ENCODE peak calls at places on chromosomes 4 and X, in four cellular contexts. D is K562, G is HepG2, X is GM12878. C is an unnamed sample.

GRCh38 chrX:106802388-106803275 is at the start of gene TBC1D8B:
- DNase-seq in D (peak; percentile 16), G (peak; percentile 89), X (peak; percentile 50), C (peak; percentile 70)

GRCh38 chrX:150507251-150507856 is 61.1 kb upstream of the MTM1 start:
- DNase-seq in D (no peak), G (no peak), X (no peak), C (peak; percentile 35)

GRCh38 chrX:132664273-132664672 is 175.4 kb upstream of the MBNL3 start:
- DNase-seq in D (no peak), G (no peak), X (no peak), C (no peak)

GRCh38 chr4:6356076-6356560 is 86.5 kb downstream of the WFS1 start:
- DNase-seq in D (no peak), G (no peak), X (no peak), C (no peak)

GRCh38 chrX:71556026-71556425 is 22.2 kb upstream of the GCNA start:
- DNase-seq in D (no peak), G (no peak), X (no peak), C (no peak)

GRCh38 chrX:13598877-13599276 is 29.5 kb downstream of the EGFL6 start:
- DNase-seq in D (peak; percentile 12), G (no peak), X (no peak), C (peak; percentile 11)

GRCh38 chrX:67545772-67546495 is 2.1 kb downstream of the AR start:
- DNase-seq in D (no peak), G (no peak), X (no peak), C (peak; percentile 28)

GRCh38 chrX:53223955-53224859 is 800 bp downstream of the KDM5C start:
- DNase-seq in D (peak; percentile 46), G (peak; percentile 13), X (no peak), C (peak; percentile 19)

GRCh38 chr4:48138936-48139335 is 4.9 kb upstream of the TXK start:
- DNase-seq in D (no peak), G (no peak), X (peak; percentile 53), C (no peak)

GRCh38 chr4:142413516-142413915 is 432.6 kb downstream of the INPP4B start:
- DNase-seq in D (no peak), G (no peak), X (no peak), C (no peak)

GRCh38 chrX:49230500-49231232 is 2.5 kb downstream of the CACNA1F start:
- DNase-seq in D (peak; percentile 88), G (peak; percentile 9), X (no peak), C (peak; percentile 82)

GRCh38 chr4:39576268-39576667 is 49.0 kb upstream of the UGDH start:
- DNase-seq in D (no peak), G (no peak), X (no peak), C (no peak)

GRCh38 chr4:144645102-144645469 is 870 bp upstream of the HHIP start:
- DNase-seq in D (no peak), G (no peak), X (no peak), C (peak; percentile 19)

GRCh38 chrX:68876731-68877130 is 47.9 kb downstream of the EFNB1 start:
- DNase-seq in D (no peak), G (no peak), X (no peak), C (no peak)

GRCh38 chrX:71160475-71160874 is 15.8 kb downstream of the NLGN3 start:
- DNase-seq in D (no peak), G (no peak), X (no peak), C (no peak)

GRCh38 chr4:175953960-175954521 is 111.6 kb upstream of the WDR17 start:
- DNase-seq in D (no peak), G (no peak), X (no peak), C (no peak)

GRCh38 chr4:57037982-57038604 is 59.4 kb downstream of the POLR2B start:
- DNase-seq in D (peak; percentile 62), G (peak; percentile 34), X (no peak), C (peak; percentile 85)

GRCh38 chr4:131296192-131296591 is 1852.9 kb upstream of the PCDH10 start:
- DNase-seq in D (no peak), G (no peak), X (no peak), C (no peak)

GRCh38 chrX:13473666-13474516 is 95.5 kb upstream of the EGFL6 start:
- DNase-seq in D (no peak), G (no peak), X (peak; percentile 52), C (no peak)

GRCh38 chr4:7044415-7044930 is 1.3 kb downstream of the TADA2B start:
- DNase-seq in D (no peak), G (no peak), X (no peak), C (no peak)

GRCh38 chrX:124395145-124395858 is 48.9 kb downstream of the SH2D1A start:
- DNase-seq in D (no peak), G (no peak), X (no peak), C (no peak)

GRCh38 chr4:24405356-24405755 is 179.0 kb downstream of the DHX15 start:
- DNase-seq in D (no peak), G (no peak), X (no peak), C (no peak)

GRCh38 chrX:78199851-78200250 is 60.4 kb upstream of the TAF9B start:
- DNase-seq in D (peak; percentile 50), G (peak; percentile 31), X (no peak), C (no peak)

GRCh38 chr4:185734214-185734613 is 77.8 kb downstream of the SORBS2 start:
- DNase-seq in D (no peak), G (no peak), X (peak; percentile 79), C (no peak)

GRCh38 chr4:70836081-70836480 is 3.6 kb downstream of the GRSF1 start:
- DNase-seq in D (no peak), G (no peak), X (no peak), C (no peak)

GRCh38 chr4:80232707-80233370 is 33.6 kb upstream of the FGF5 start:
- DNase-seq in D (no peak), G (no peak), X (no peak), C (no peak)

GRCh38 chr4:140238353-140239041 is 84.5 kb upstream of the MAML3 start:
- DNase-seq in D (no peak), G (no peak), X (no peak), C (peak; percentile 49)

GRCh38 chr4:154743683-154744340 is at the start of gene LRAT:
- DNase-seq in D (peak; percentile 50), G (no peak), X (no peak), C (peak; percentile 90)
- TF ChIP-seq SP1 in D (no peak), G (no peak), X (no peak), C (peak; percentile 81)

DNA sequence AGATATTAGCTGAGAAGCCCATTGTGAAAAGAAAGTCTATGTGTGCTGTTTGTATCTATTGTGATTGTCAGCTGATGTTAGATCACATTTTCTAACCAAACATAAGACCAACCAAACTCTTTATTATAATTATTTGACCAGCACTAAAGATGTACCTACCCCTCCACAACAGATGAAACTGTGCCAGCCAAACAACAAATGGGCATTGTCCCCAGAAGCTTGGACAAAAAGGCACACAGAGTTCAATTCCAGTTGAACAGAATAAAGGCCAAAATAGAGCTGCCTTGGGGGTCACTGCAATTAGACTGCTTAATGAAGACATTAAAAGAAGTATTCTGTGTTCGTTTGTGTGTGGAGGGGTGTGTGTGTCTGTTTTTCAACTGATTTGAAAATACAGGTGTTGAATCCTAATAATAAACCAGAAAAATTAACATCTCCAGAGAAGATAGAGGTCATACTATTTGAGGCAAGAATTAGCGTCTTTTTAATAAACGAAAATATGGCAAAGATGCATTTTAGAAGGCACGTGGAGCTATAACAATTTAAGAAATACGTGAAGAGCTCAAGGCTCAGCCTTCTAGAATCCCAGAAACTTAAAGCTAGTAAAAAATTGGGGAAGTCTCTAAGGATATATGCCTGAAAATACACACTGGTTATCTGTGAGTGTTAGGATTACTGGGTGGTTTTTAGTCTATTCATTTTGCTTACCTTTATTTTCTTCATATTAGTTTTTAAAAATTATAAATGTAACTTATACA is 2.2 kb downstream of the SPP1 start:
- DNase-seq in D (no peak), G (no peak), X (no peak), C (no peak)
- TF ChIP-seq ETV6 in D (no peak), G (no peak), X (no peak), C (no peak)

DNA sequence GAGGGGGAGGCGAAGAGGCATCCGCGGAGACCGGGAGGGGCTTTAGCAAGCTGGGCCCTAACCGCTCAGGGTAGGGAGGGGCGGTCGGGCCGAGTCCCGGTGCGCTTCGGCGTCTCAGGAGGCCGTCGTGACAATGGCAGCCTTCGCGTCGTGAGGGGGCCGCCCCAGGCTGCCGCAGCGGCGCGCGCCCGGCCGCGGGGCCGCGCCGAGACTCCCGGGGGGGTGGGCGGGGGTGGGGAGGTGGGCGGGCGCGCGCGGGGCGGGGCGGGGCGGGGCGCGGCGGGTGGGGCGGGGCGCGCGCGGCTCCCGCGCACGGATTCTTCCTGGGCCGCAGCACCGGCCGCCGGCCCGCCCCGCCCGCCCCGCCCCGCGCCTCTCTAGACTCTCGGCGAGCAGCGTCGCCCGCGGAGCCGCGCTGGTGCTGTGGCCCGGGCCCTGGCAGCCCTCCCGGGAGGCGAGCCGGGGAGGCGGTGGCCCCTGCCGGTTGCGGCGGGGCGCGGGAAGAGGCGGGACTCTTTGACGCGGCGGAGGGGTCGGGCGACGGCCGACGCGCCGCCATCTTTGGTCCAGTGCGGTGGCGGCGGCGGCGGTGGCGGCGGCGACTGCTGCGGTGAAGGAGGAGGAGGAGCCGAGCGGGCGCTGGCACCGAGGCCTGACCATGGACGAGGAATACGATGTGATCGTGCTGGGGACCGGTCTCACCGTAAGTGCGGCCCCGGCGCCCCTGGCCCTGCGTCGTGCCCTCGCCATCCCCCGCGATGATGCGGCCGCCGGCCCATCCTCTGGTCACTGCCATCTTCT is at the start of gene GDI1:
- DNase-seq in D (peak; percentile 85), G (no peak), X (no peak), C (peak; percentile 53)
- TF ChIP-seq SP1 in D (no peak), G (no peak), X (no peak), C (peak; percentile 66)

GRCh38 chrX:9286234-9286633 is 178.6 kb upstream of the TBL1X start:
- DNase-seq in D (no peak), G (no peak), X (no peak), C (no peak)

GRCh38 chrX:9282325-9282724 is 182.5 kb upstream of the TBL1X start:
- DNase-seq in D (no peak), G (no peak), X (no peak), C (no peak)

DNA sequence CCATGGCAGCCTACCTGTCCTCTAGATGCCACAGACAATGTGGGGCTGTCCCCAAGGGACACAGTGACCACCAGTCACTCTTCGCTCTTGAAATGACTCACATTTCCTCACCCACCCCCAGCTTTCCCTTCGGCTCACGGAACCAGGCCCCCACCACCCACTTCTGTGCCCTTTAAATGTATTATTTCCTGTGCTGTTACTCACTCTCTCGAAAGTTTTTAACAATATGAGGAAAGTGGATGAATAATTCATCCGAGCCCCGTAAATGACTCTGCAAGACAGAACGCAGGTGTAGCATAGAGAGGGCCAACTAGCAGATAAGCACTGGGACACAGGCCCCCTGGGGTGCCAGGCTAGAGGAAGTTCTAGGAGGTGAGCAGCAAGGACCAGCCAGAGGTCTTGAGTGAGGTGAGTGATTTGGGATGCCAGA is 179.5 kb upstream of the TBL1X start:
- DNase-seq in D (no peak), G (no peak), X (no peak), C (no peak)
- TF ChIP-seq ETV6 in D (no peak), G (no peak), X (peak; percentile 80), C (no peak)

DNA sequence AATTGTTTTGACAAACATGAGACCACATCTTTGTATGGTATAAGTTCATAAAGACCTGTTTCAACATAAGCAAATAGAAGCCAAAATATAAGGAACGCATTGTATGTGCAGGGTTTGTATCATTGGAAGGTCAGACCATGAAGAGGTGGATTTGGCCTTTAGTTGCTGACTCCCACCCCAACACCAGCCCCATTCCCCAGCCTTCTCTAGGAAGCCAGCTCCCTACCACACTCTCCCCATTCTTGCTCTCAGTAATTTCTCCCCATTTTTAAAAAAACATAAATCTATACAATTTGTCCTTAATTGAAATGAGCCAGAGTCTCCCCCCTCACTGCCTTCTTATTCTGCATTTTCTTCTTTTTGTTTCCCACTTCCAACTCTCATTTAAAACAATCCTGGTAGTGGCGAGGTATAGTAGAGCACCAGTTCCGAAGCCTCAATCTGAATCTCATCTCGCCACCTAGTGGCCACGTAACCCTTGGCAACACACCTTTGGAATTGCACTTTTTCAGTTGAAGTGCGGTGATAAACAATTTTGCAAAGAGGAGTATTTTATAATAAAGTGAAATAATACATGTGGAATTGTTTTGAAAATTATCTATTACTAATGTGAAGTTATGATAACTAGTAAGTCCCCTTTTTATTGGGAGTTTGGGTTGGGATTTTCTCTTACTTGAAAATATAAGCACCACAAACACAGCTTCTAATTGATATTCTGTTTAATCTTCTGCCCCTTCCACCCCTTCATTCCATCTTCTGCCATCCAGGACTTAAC is 126.6 kb downstream of the ASB9 start:
- DNase-seq in D (peak; percentile 27), G (peak; percentile 45), X (no peak), C (peak; percentile 42)
- TF ChIP-seq SP1 in D (no peak), G (no peak), X (no peak), C (no peak)

C was measured in WTC11.